ENCODE peak calls at places on chromosomes 1 and 21, in five cellular contexts. One of them, this sample, is unnamed.

GRCh38 chr1:11188858-11189451 is at the start of gene ANGPTL7:
- DNase-seq in cerebellar cortex: no peak
- DNase-seq in T-helper 17 cell: no peak
- DNase-seq in fibroblast of lung: no peak
- DNase-seq in stimulated activated CD8-positive, alpha-beta memory T cell treated with anti-CD3 and anti-CD28 coated beads, Interleukin-15, amount 100 ng/mL, for 48 hours: no peak
- DNase-seq in this sample: no peak

GRCh38 chr1:91596474-91596873 is 95.8 kb downstream of the CDC7 start:
- DNase-seq in cerebellar cortex: no peak
- DNase-seq in T-helper 17 cell: no peak
- DNase-seq in fibroblast of lung: peak
- DNase-seq in stimulated activated CD8-positive, alpha-beta memory T cell treated with anti-CD3 and anti-CD28 coated beads, Interleukin-15, amount 100 ng/mL, for 48 hours: no peak
- DNase-seq in this sample: no peak

GRCh38 chr1:186188004-186188539 is 187.0 kb downstream of the TPR start:
- DNase-seq in cerebellar cortex: no peak
- DNase-seq in T-helper 17 cell: no peak
- DNase-seq in fibroblast of lung: peak
- DNase-seq in stimulated activated CD8-positive, alpha-beta memory T cell treated with anti-CD3 and anti-CD28 coated beads, Interleukin-15, amount 100 ng/mL, for 48 hours: no peak
- DNase-seq in this sample: peak

GRCh38 chr1:3668585-3669300 is 16.4 kb downstream of the TP73 start:
- DNase-seq in cerebellar cortex: peak
- DNase-seq in T-helper 17 cell: no peak
- DNase-seq in fibroblast of lung: peak
- DNase-seq in stimulated activated CD8-positive, alpha-beta memory T cell treated with anti-CD3 and anti-CD28 coated beads, Interleukin-15, amount 100 ng/mL, for 48 hours: no peak
- DNase-seq in this sample: no peak

GRCh38 chr1:7606096-7606495 is 165.0 kb upstream of the VAMP3 start:
- DNase-seq in cerebellar cortex: no peak
- DNase-seq in T-helper 17 cell: no peak
- DNase-seq in fibroblast of lung: no peak
- DNase-seq in stimulated activated CD8-positive, alpha-beta memory T cell treated with anti-CD3 and anti-CD28 coated beads, Interleukin-15, amount 100 ng/mL, for 48 hours: no peak
- DNase-seq in this sample: no peak

GRCh38 chr21:32378956-32379355 is 13.9 kb downstream of the URB1 start:
- DNase-seq in cerebellar cortex: no peak
- DNase-seq in T-helper 17 cell: no peak
- DNase-seq in fibroblast of lung: peak
- DNase-seq in stimulated activated CD8-positive, alpha-beta memory T cell treated with anti-CD3 and anti-CD28 coated beads, Interleukin-15, amount 100 ng/mL, for 48 hours: no peak
- DNase-seq in this sample: no peak

GRCh38 chr1:47940321-47940720 is 56.9 kb downstream of the TRABD2B start:
- DNase-seq in cerebellar cortex: no peak
- DNase-seq in T-helper 17 cell: no peak
- DNase-seq in fibroblast of lung: no peak
- DNase-seq in stimulated activated CD8-positive, alpha-beta memory T cell treated with anti-CD3 and anti-CD28 coated beads, Interleukin-15, amount 100 ng/mL, for 48 hours: no peak
- DNase-seq in this sample: no peak

GRCh38 chr1:27872802-27873665 is 690 bp downstream of the THEMIS2 start:
- DNase-seq in cerebellar cortex: no peak
- DNase-seq in T-helper 17 cell: no peak
- DNase-seq in fibroblast of lung: peak
- DNase-seq in stimulated activated CD8-positive, alpha-beta memory T cell treated with anti-CD3 and anti-CD28 coated beads, Interleukin-15, amount 100 ng/mL, for 48 hours: no peak
- DNase-seq in this sample: no peak

GRCh38 chr1:71698186-71698585 is 584.2 kb downstream of the NEGR1 start:
- DNase-seq in cerebellar cortex: no peak
- DNase-seq in T-helper 17 cell: no peak
- DNase-seq in fibroblast of lung: no peak
- DNase-seq in stimulated activated CD8-positive, alpha-beta memory T cell treated with anti-CD3 and anti-CD28 coated beads, Interleukin-15, amount 100 ng/mL, for 48 hours: no peak
- DNase-seq in this sample: no peak

GRCh38 chr1:6002714-6003501 is 10.7 kb upstream of the NPHP4 start:
- DNase-seq in cerebellar cortex: no peak
- DNase-seq in T-helper 17 cell: no peak
- DNase-seq in fibroblast of lung: no peak
- DNase-seq in stimulated activated CD8-positive, alpha-beta memory T cell treated with anti-CD3 and anti-CD28 coated beads, Interleukin-15, amount 100 ng/mL, for 48 hours: no peak
- DNase-seq in this sample: no peak

GRCh38 chr1:241411776-241412338 is 54.9 kb upstream of the RGS7 start:
- DNase-seq in cerebellar cortex: no peak
- DNase-seq in T-helper 17 cell: no peak
- DNase-seq in fibroblast of lung: no peak
- DNase-seq in stimulated activated CD8-positive, alpha-beta memory T cell treated with anti-CD3 and anti-CD28 coated beads, Interleukin-15, amount 100 ng/mL, for 48 hours: no peak
- DNase-seq in this sample: no peak

GRCh38 chr21:36584980-36585940 is 105.3 kb upstream of the CLDN14 start:
- DNase-seq in cerebellar cortex: no peak
- DNase-seq in T-helper 17 cell: no peak
- DNase-seq in fibroblast of lung: no peak
- DNase-seq in stimulated activated CD8-positive, alpha-beta memory T cell treated with anti-CD3 and anti-CD28 coated beads, Interleukin-15, amount 100 ng/mL, for 48 hours: no peak
- DNase-seq in this sample: no peak

GRCh38 chr1:30512253-30512921 is 211.0 kb downstream of the MATN1 start:
- DNase-seq in cerebellar cortex: no peak
- DNase-seq in T-helper 17 cell: no peak
- DNase-seq in fibroblast of lung: no peak
- DNase-seq in stimulated activated CD8-positive, alpha-beta memory T cell treated with anti-CD3 and anti-CD28 coated beads, Interleukin-15, amount 100 ng/mL, for 48 hours: no peak
- DNase-seq in this sample: no peak